ENCODE peak calls at places on chromosomes 7 and 10, in five cellular contexts. One of them, this sample, is unnamed.

GRCh38 chr7:1586827-1587705 is 17.2 kb upstream of the PSMG3 start:
- DNase-seq in GM12878: no peak
- DNase-seq in H1: no peak
- DNase-seq in K562: no peak
- DNase-seq in HepG2: no peak
- DNase-seq in this sample: no peak

GRCh38 chr7:78777844-78778243 is 675.6 kb downstream of the MAGI2 start:
- DNase-seq in GM12878: no peak
- DNase-seq in H1: no peak
- DNase-seq in K562: no peak
- DNase-seq in HepG2: no peak
- DNase-seq in this sample: no peak

GRCh38 chr7:519974-520458 is 370 bp upstream of the PDGFA start:
- DNase-seq in GM12878: no peak
- DNase-seq in H1: no peak
- DNase-seq in K562: peak; percentile 67
- DNase-seq in HepG2: no peak
- DNase-seq in this sample: peak; percentile 78

GRCh38 chr7:33107136-33108066 is 1.8 kb downstream of the RP9 start:
- DNase-seq in GM12878: no peak
- DNase-seq in H1: no peak
- DNase-seq in K562: peak; percentile 64
- DNase-seq in HepG2: peak; percentile 47
- DNase-seq in this sample: peak; percentile 70

GRCh38 chr7:135239263-135239662 is 5.6 kb downstream of the STRA8 start:
- DNase-seq in GM12878: no peak
- DNase-seq in H1: no peak
- DNase-seq in K562: no peak
- DNase-seq in HepG2: no peak
- DNase-seq in this sample: no peak

GRCh38 chr10:113202011-113202410 is 252.0 kb downstream of the TCF7L2 start:
- DNase-seq in GM12878: no peak
- DNase-seq in H1: no peak
- DNase-seq in K562: no peak
- DNase-seq in HepG2: no peak
- DNase-seq in this sample: peak; percentile 32

GRCh38 chr10:97426776-97427570 is 982 bp downstream of the PGAM1 start:
- DNase-seq in GM12878: no peak
- DNase-seq in H1: no peak
- DNase-seq in K562: peak; percentile 25
- DNase-seq in HepG2: no peak
- DNase-seq in this sample: no peak

GRCh38 chr10:89701238-89702120 is at the start of gene KIF20B:
- DNase-seq in GM12878: peak; percentile 88
- DNase-seq in H1: peak; percentile 91
- DNase-seq in K562: peak; percentile 94
- DNase-seq in HepG2: peak; percentile 94
- DNase-seq in this sample: peak; percentile 97

GRCh38 chr7:20299647-20300312 is 30.9 kb upstream of the ITGB8 start:
- DNase-seq in GM12878: peak; percentile 83
- DNase-seq in H1: no peak
- DNase-seq in K562: no peak
- DNase-seq in HepG2: no peak
- DNase-seq in this sample: no peak

GRCh38 chr7:130921391-130922180 is 187.6 kb upstream of the KLF14 start:
- DNase-seq in GM12878: no peak
- DNase-seq in H1: no peak
- DNase-seq in K562: no peak
- DNase-seq in HepG2: no peak
- DNase-seq in this sample: no peak

GRCh38 chr7:45573636-45574470 is at the start of gene ADCY1:
- DNase-seq in GM12878: no peak
- DNase-seq in H1: no peak
- DNase-seq in K562: peak; percentile 21
- DNase-seq in HepG2: no peak
- DNase-seq in this sample: peak; percentile 53

GRCh38 chr10:7484456-7485266 is 73.8 kb upstream of the SFMBT2 start:
- DNase-seq in GM12878: peak; percentile 91
- DNase-seq in H1: no peak
- DNase-seq in K562: no peak
- DNase-seq in HepG2: no peak
- DNase-seq in this sample: no peak

GRCh38 chr10:132545659-132546367 is 8.2 kb downstream of the INPP5A start:
- DNase-seq in GM12878: no peak
- DNase-seq in H1: no peak
- DNase-seq in K562: no peak
- DNase-seq in HepG2: no peak
- DNase-seq in this sample: peak; percentile 4

GRCh38 chr7:24587853-24588252 is 14.6 kb downstream of the PALS2 start:
- DNase-seq in GM12878: no peak
- DNase-seq in H1: no peak
- DNase-seq in K562: peak; percentile 55
- DNase-seq in HepG2: peak; percentile 46
- DNase-seq in this sample: peak; percentile 63

GRCh38 chr7:6385909-6386560 is 61.7 kb downstream of the DAGLB start:
- DNase-seq in GM12878: no peak
- DNase-seq in H1: no peak
- DNase-seq in K562: no peak
- DNase-seq in HepG2: no peak
- DNase-seq in this sample: no peak

GRCh38 chr10:100895346-100895745 is 17.4 kb upstream of the SLF2 start:
- DNase-seq in GM12878: no peak
- DNase-seq in H1: no peak
- DNase-seq in K562: no peak
- DNase-seq in HepG2: no peak
- DNase-seq in this sample: no peak

GRCh38 chr10:11387044-11387443 is 224.4 kb downstream of the USP6NL start:
- DNase-seq in GM12878: no peak
- DNase-seq in H1: no peak
- DNase-seq in K562: no peak
- DNase-seq in HepG2: no peak
- DNase-seq in this sample: no peak

GRCh38 chr7:6637544-6638229 is 569 bp downstream of the ZNF316 start:
- DNase-seq in GM12878: no peak
- DNase-seq in H1: no peak
- DNase-seq in K562: peak; percentile 90
- DNase-seq in HepG2: peak; percentile 39
- DNase-seq in this sample: peak; percentile 51

GRCh38 chr10:9342865-9343450 is 1288.5 kb downstream of the GATA3 start:
- DNase-seq in GM12878: no peak
- DNase-seq in H1: no peak
- DNase-seq in K562: peak; percentile 28
- DNase-seq in HepG2: peak; percentile 33
- DNase-seq in this sample: no peak

GRCh38 chr7:153370092-153370491 is 610.5 kb downstream of the ACTR3B start:
- DNase-seq in GM12878: no peak
- DNase-seq in H1: peak; percentile 29
- DNase-seq in K562: no peak
- DNase-seq in HepG2: no peak
- DNase-seq in this sample: no peak

GRCh38 chr7:74290590-74290950 is 1.4 kb downstream of the CLIP2 start:
- DNase-seq in GM12878: no peak
- DNase-seq in H1: no peak
- DNase-seq in K562: no peak
- DNase-seq in HepG2: no peak
- DNase-seq in this sample: no peak

GRCh38 chr10:30538086-30538485 is 91.5 kb downstream of the LYZL2 start:
- DNase-seq in GM12878: no peak
- DNase-seq in H1: no peak
- DNase-seq in K562: no peak
- DNase-seq in HepG2: peak; percentile 80
- DNase-seq in this sample: no peak

GRCh38 chr7:49400891-49401550 is 372.4 kb upstream of the VWC2 start:
- DNase-seq in GM12878: no peak
- DNase-seq in H1: no peak
- DNase-seq in K562: no peak
- DNase-seq in HepG2: no peak
- DNase-seq in this sample: no peak

GRCh38 chr7:38855389-38855788 is 53.6 kb downstream of the VPS41 start:
- DNase-seq in GM12878: no peak
- DNase-seq in H1: no peak
- DNase-seq in K562: no peak
- DNase-seq in HepG2: no peak
- DNase-seq in this sample: no peak

GRCh38 chr10:123394382-123394781 is 240.2 kb downstream of the BUB3 start:
- DNase-seq in GM12878: no peak
- DNase-seq in H1: no peak
- DNase-seq in K562: no peak
- DNase-seq in HepG2: no peak
- DNase-seq in this sample: no peak

GRCh38 chr10:29860159-29860558 is 199.2 kb downstream of the JCAD start:
- DNase-seq in GM12878: no peak
- DNase-seq in H1: no peak
- DNase-seq in K562: no peak
- DNase-seq in HepG2: no peak
- DNase-seq in this sample: no peak

GRCh38 chr10:86330778-86331763 is 35.5 kb downstream of the GRID1 start:
- DNase-seq in GM12878: no peak
- DNase-seq in H1: no peak
- DNase-seq in K562: no peak
- DNase-seq in HepG2: no peak
- DNase-seq in this sample: no peak

GRCh38 chr7:22549667-22550513 is 49.9 kb upstream of the STEAP1B start:
- DNase-seq in GM12878: no peak
- DNase-seq in H1: peak; percentile 81
- DNase-seq in K562: no peak
- DNase-seq in HepG2: peak; percentile 7
- DNase-seq in this sample: peak; percentile 90

GRCh38 chr7:55957190-55957589 is 5.5 kb downstream of the MRPS17 start:
- DNase-seq in GM12878: no peak
- DNase-seq in H1: no peak
- DNase-seq in K562: no peak
- DNase-seq in HepG2: peak; percentile 51
- DNase-seq in this sample: no peak
- TF ChIP-seq ATF2 in GM12878: no peak
- TF ChIP-seq ATF2 in H1: no peak
- TF ChIP-seq ATF2 in K562: no peak
- TF ChIP-seq ATF2 in HepG2: no peak
- TF ChIP-seq ATF2 in this sample: no peak

GRCh38 chr7:16564023-16564380 is 37.4 kb downstream of the LRRC72 start:
- DNase-seq in GM12878: no peak
- DNase-seq in H1: no peak
- DNase-seq in K562: no peak
- DNase-seq in HepG2: no peak
- DNase-seq in this sample: no peak

GRCh38 chr7:16561943-16562342 is 35.3 kb downstream of the LRRC72 start:
- DNase-seq in GM12878: no peak
- DNase-seq in H1: no peak
- DNase-seq in K562: no peak
- DNase-seq in HepG2: no peak
- DNase-seq in this sample: no peak

GRCh38 chr7:16563281-16564022 is 36.8 kb downstream of the LRRC72 start:
- DNase-seq in GM12878: no peak
- DNase-seq in H1: no peak
- DNase-seq in K562: no peak
- DNase-seq in HepG2: no peak
- DNase-seq in this sample: no peak

GRCh38 chr7:16564909-16565426 is 38.3 kb downstream of the LRRC72 start:
- DNase-seq in GM12878: peak; percentile 8
- DNase-seq in H1: no peak
- DNase-seq in K562: peak; percentile 71
- DNase-seq in HepG2: peak; percentile 38
- DNase-seq in this sample: peak; percentile 42

GRCh38 chr7:16562456-16563220 is 36.0 kb downstream of the LRRC72 start:
- DNase-seq in GM12878: no peak
- DNase-seq in H1: no peak
- DNase-seq in K562: peak; percentile 28
- DNase-seq in HepG2: no peak
- DNase-seq in this sample: no peak
- TF ChIP-seq ATF2 in GM12878: no peak
- TF ChIP-seq ATF2 in H1: no peak
- TF ChIP-seq ATF2 in K562: no peak
- TF ChIP-seq ATF2 in HepG2: no peak
- TF ChIP-seq ATF2 in this sample: no peak

GRCh38 chr10:58173391-58173790 is 94.3 kb downstream of the IPMK start:
- DNase-seq in GM12878: no peak
- DNase-seq in H1: no peak
- DNase-seq in K562: peak; percentile 9
- DNase-seq in HepG2: no peak
- DNase-seq in this sample: no peak

GRCh38 chr10:58174831-58175230 is 92.9 kb downstream of the IPMK start:
- DNase-seq in GM12878: no peak
- DNase-seq in H1: no peak
- DNase-seq in K562: no peak
- DNase-seq in HepG2: no peak
- DNase-seq in this sample: no peak

GRCh38 chr10:58178811-58179210 is 88.9 kb downstream of the IPMK start:
- DNase-seq in GM12878: no peak
- DNase-seq in H1: no peak
- DNase-seq in K562: peak; percentile 19
- DNase-seq in HepG2: no peak
- DNase-seq in this sample: no peak

GRCh38 chr10:58177362-58177947 is 90.2 kb downstream of the IPMK start:
- DNase-seq in GM12878: no peak
- DNase-seq in H1: no peak
- DNase-seq in K562: peak; percentile 21
- DNase-seq in HepG2: peak; percentile 15
- DNase-seq in this sample: no peak

DNA sequence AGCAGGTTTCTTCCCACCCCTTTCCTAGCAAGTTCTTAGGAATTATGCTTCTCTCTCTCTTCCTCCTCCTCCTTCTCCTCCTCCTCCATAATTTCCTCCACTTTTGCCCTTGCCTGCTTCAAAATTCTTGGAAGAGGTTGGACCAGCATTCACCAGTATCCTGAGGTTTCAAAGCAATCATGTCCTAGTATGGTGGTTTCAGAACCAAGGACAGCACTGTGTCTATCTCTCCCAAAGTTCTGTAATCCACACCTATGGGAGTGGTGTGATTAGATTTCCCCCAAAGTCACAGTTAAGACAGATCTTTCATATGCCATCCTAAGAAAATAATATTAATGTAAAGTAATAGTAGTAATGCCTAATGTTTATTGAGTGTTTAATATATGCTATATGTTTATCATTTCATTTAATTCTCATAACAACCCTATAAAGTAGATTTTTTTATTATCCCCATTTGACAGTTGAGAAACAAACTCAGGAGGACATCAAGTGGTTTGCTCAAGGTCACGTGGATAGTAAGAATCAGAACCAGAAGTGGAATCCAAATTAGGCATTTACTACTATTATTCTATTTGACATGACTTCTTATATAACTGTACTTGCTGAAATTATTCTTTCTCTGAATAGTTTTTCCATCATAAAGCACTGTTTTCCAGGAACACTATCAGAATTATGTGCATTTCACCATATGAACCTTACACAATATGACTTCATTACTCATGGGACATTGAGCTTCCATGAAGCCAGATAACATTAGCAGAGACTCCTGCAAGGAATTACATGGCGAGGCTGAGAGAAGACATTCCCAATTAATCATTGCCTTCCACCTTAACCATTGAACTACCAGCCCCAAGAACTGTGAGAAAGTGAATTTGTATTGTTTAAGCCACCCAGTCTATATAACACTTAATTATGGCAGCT is 91.4 kb downstream of the IPMK start:
- DNase-seq in GM12878: no peak
- DNase-seq in H1: no peak
- DNase-seq in K562: peak; percentile 27
- DNase-seq in HepG2: no peak
- DNase-seq in this sample: no peak
- TF ChIP-seq ATF2 in GM12878: no peak
- TF ChIP-seq ATF2 in H1: no peak
- TF ChIP-seq ATF2 in K562: no peak
- TF ChIP-seq ATF2 in HepG2: no peak
- TF ChIP-seq ATF2 in this sample: no peak

GRCh38 chr10:69345402-69345801 is 67.1 kb downstream of the HK1 start:
- DNase-seq in GM12878: no peak
- DNase-seq in H1: no peak
- DNase-seq in K562: no peak
- DNase-seq in HepG2: no peak
- DNase-seq in this sample: no peak
- TF ChIP-seq ATF2 in GM12878: no peak
- TF ChIP-seq ATF2 in H1: no peak
- TF ChIP-seq ATF2 in K562: no peak
- TF ChIP-seq ATF2 in HepG2: no peak
- TF ChIP-seq ATF2 in this sample: no peak